ENCODE peak calls at places on chromosomes 11 and 22, in nine cellular contexts. One of them, this sample, is unnamed.
A peak's percentile ranks its signal among the peaks of the same experiment; 100 is the strongest.

GRCh38 chr11:2889399-2890273 is 4.1 kb upstream of the CDKN1C start:
- DNase-seq in substantia nigra: no peak
- DNase-seq in left ventricle myocardium inferior: no peak
- DNase-seq in cardiac muscle cell: no peak
- DNase-seq in Panc1: no peak
- DNase-seq in neuronal stem cell: no peak
- DNase-seq in lung: no peak
- DNase-seq in adrenal gland: no peak
- DNase-seq in coronary artery: no peak
- DNase-seq in this sample: no peak

GRCh38 chr11:133004369-133004768 is 527.9 kb downstream of the OPCML start:
- DNase-seq in substantia nigra: no peak
- DNase-seq in left ventricle myocardium inferior: no peak
- DNase-seq in cardiac muscle cell: no peak
- DNase-seq in Panc1: no peak
- DNase-seq in neuronal stem cell: no peak
- DNase-seq in lung: no peak
- DNase-seq in adrenal gland: no peak
- DNase-seq in coronary artery: no peak
- DNase-seq in this sample: no peak

GRCh38 chr11:135022430-135022829 is 610.4 kb upstream of the B3GAT1 start:
- DNase-seq in substantia nigra: no peak
- DNase-seq in left ventricle myocardium inferior: no peak
- DNase-seq in cardiac muscle cell: no peak
- DNase-seq in Panc1: no peak
- DNase-seq in neuronal stem cell: no peak
- DNase-seq in lung: no peak
- DNase-seq in adrenal gland: no peak
- DNase-seq in coronary artery: no peak
- DNase-seq in this sample: no peak

GRCh38 chr11:46293616-46294015 is 16.2 kb downstream of the CREB3L1 start:
- DNase-seq in substantia nigra: no peak
- DNase-seq in left ventricle myocardium inferior: no peak
- DNase-seq in cardiac muscle cell: no peak
- DNase-seq in Panc1: no peak
- DNase-seq in neuronal stem cell: no peak
- DNase-seq in lung: no peak
- DNase-seq in adrenal gland: no peak
- DNase-seq in coronary artery: no peak
- DNase-seq in this sample: no peak

GRCh38 chr22:24518228-24518627 is 23.1 kb downstream of the UPB1 start:
- DNase-seq in substantia nigra: no peak
- DNase-seq in left ventricle myocardium inferior: no peak
- DNase-seq in cardiac muscle cell: no peak
- DNase-seq in Panc1: no peak
- DNase-seq in neuronal stem cell: no peak
- DNase-seq in lung: no peak
- DNase-seq in adrenal gland: no peak
- DNase-seq in coronary artery: no peak
- DNase-seq in this sample: no peak

GRCh38 chr11:124302756-124303155 is 11.0 kb downstream of the OR8D1 start:
- DNase-seq in substantia nigra: no peak
- DNase-seq in left ventricle myocardium inferior: no peak
- DNase-seq in cardiac muscle cell: no peak
- DNase-seq in Panc1: no peak
- DNase-seq in neuronal stem cell: no peak
- DNase-seq in lung: no peak
- DNase-seq in adrenal gland: no peak
- DNase-seq in coronary artery: no peak
- DNase-seq in this sample: no peak

GRCh38 chr11:111819161-111820058 is 52.0 kb downstream of the ALG9 start:
- DNase-seq in substantia nigra: no peak
- DNase-seq in left ventricle myocardium inferior: no peak
- DNase-seq in cardiac muscle cell: no peak
- DNase-seq in Panc1: no peak
- DNase-seq in neuronal stem cell: no peak
- DNase-seq in lung: no peak
- DNase-seq in adrenal gland: peak; percentile 44
- DNase-seq in coronary artery: no peak
- DNase-seq in this sample: peak; percentile 73

GRCh38 chr22:40426671-40427070 is 56.3 kb downstream of the SGSM3 start:
- DNase-seq in substantia nigra: peak; percentile 57
- DNase-seq in left ventricle myocardium inferior: no peak
- DNase-seq in cardiac muscle cell: no peak
- DNase-seq in Panc1: no peak
- DNase-seq in neuronal stem cell: no peak
- DNase-seq in lung: no peak
- DNase-seq in adrenal gland: peak; percentile 98
- DNase-seq in coronary artery: no peak
- DNase-seq in this sample: no peak

GRCh38 chr22:48574776-48575566 is 1252.7 kb downstream of the BRD1 start:
- DNase-seq in substantia nigra: no peak
- DNase-seq in left ventricle myocardium inferior: no peak
- DNase-seq in cardiac muscle cell: peak; percentile 79
- DNase-seq in Panc1: no peak
- DNase-seq in neuronal stem cell: peak; percentile 74
- DNase-seq in lung: peak; percentile 34
- DNase-seq in adrenal gland: no peak
- DNase-seq in coronary artery: no peak
- DNase-seq in this sample: no peak

GRCh38 chr11:97398246-97398645 is 1008.4 kb downstream of the JRKL start:
- DNase-seq in substantia nigra: no peak
- DNase-seq in left ventricle myocardium inferior: no peak
- DNase-seq in cardiac muscle cell: no peak
- DNase-seq in Panc1: no peak
- DNase-seq in neuronal stem cell: no peak
- DNase-seq in lung: no peak
- DNase-seq in adrenal gland: no peak
- DNase-seq in coronary artery: no peak
- DNase-seq in this sample: no peak

GRCh38 chr22:32476804-32477203 is 2.2 kb downstream of the FBXO7 start:
- DNase-seq in substantia nigra: no peak
- DNase-seq in left ventricle myocardium inferior: no peak
- DNase-seq in cardiac muscle cell: no peak
- DNase-seq in Panc1: no peak
- DNase-seq in neuronal stem cell: no peak
- DNase-seq in lung: no peak
- DNase-seq in adrenal gland: no peak
- DNase-seq in coronary artery: no peak
- DNase-seq in this sample: no peak

GRCh38 chr11:77029829-77030228 is 4.4 kb upstream of the B3GNT6 start:
- DNase-seq in substantia nigra: no peak
- DNase-seq in left ventricle myocardium inferior: no peak
- DNase-seq in cardiac muscle cell: no peak
- DNase-seq in Panc1: no peak
- DNase-seq in neuronal stem cell: no peak
- DNase-seq in lung: no peak
- DNase-seq in adrenal gland: no peak
- DNase-seq in coronary artery: no peak
- DNase-seq in this sample: no peak

GRCh38 chr22:22768885-22769284 is 118.7 kb upstream of the IGLL5 start:
- DNase-seq in substantia nigra: no peak
- DNase-seq in left ventricle myocardium inferior: no peak
- DNase-seq in cardiac muscle cell: no peak
- DNase-seq in Panc1: no peak
- DNase-seq in neuronal stem cell: no peak
- DNase-seq in lung: no peak
- DNase-seq in adrenal gland: no peak
- DNase-seq in coronary artery: peak; percentile 9
- DNase-seq in this sample: no peak

GRCh38 chr11:9605742-9606141 is 32.3 kb downstream of the WEE1 start:
- DNase-seq in substantia nigra: no peak
- DNase-seq in left ventricle myocardium inferior: no peak
- DNase-seq in cardiac muscle cell: no peak
- DNase-seq in Panc1: no peak
- DNase-seq in neuronal stem cell: no peak
- DNase-seq in lung: no peak
- DNase-seq in adrenal gland: no peak
- DNase-seq in coronary artery: no peak
- DNase-seq in this sample: no peak

GRCh38 chr11:35615911-35616900 is 2.1 kb upstream of the FJX1 start:
- DNase-seq in substantia nigra: peak; percentile 20
- DNase-seq in left ventricle myocardium inferior: no peak
- DNase-seq in cardiac muscle cell: peak; percentile 73
- DNase-seq in Panc1: no peak
- DNase-seq in neuronal stem cell: peak; percentile 39
- DNase-seq in lung: no peak
- DNase-seq in adrenal gland: no peak
- DNase-seq in coronary artery: no peak
- DNase-seq in this sample: no peak

GRCh38 chr11:35618497-35619029 is 303 bp downstream of the FJX1 start:
- DNase-seq in substantia nigra: no peak
- DNase-seq in left ventricle myocardium inferior: peak; percentile 16
- DNase-seq in cardiac muscle cell: peak; percentile 60
- DNase-seq in Panc1: no peak
- DNase-seq in neuronal stem cell: peak; percentile 43
- DNase-seq in lung: peak; percentile 29
- DNase-seq in adrenal gland: peak; percentile 35
- DNase-seq in coronary artery: no peak
- DNase-seq in this sample: no peak

GRCh38 chr11:35619030-35619753 is 932 bp downstream of the FJX1 start:
- DNase-seq in substantia nigra: no peak
- DNase-seq in left ventricle myocardium inferior: peak; percentile 26
- DNase-seq in cardiac muscle cell: no peak
- DNase-seq in Panc1: no peak
- DNase-seq in neuronal stem cell: peak; percentile 56
- DNase-seq in lung: no peak
- DNase-seq in adrenal gland: peak; percentile 43
- DNase-seq in coronary artery: no peak
- DNase-seq in this sample: no peak

GRCh38 chr11:35617687-35618496 is at the start of gene FJX1:
- DNase-seq in substantia nigra: no peak
- DNase-seq in left ventricle myocardium inferior: peak; percentile 57
- DNase-seq in cardiac muscle cell: peak; percentile 75
- DNase-seq in Panc1: no peak
- DNase-seq in neuronal stem cell: peak; percentile 85
- DNase-seq in lung: peak; percentile 33
- DNase-seq in adrenal gland: peak; percentile 56
- DNase-seq in coronary artery: peak; percentile 79
- DNase-seq in this sample: peak; percentile 72

DNA sequence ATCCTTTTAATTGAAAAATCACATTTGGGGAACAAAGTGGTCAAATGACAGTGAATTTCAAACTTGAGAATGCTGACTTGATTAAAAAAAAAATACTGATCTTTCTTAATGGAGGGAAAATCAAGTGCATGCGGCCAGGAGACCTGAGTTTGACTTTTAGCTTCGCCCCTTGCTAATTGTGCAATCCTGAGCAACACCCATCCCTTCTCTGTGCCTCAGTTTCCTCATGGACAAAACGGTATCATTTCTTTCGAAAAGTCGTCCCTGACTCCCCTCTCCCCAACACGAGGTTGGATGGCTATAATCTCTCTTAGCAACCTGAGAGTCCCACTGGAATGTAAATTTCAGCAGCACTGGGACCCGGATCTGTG is 959 bp upstream of the FJX1 start:
- DNase-seq in substantia nigra: no peak
- DNase-seq in left ventricle myocardium inferior: no peak
- DNase-seq in cardiac muscle cell: no peak
- DNase-seq in Panc1: no peak
- DNase-seq in neuronal stem cell: no peak
- DNase-seq in lung: no peak
- DNase-seq in adrenal gland: no peak
- DNase-seq in coronary artery: no peak
- DNase-seq in this sample: no peak
- H3K27ac ChIP-seq in substantia nigra: no peak overlapping the region
- H3K27ac ChIP-seq in left ventricle myocardium inferior: peak overlapping the region; percentile 83
- H3K27ac ChIP-seq in cardiac muscle cell: no peak overlapping the region
- H3K27ac ChIP-seq in Panc1: peak overlapping the region; percentile 68
- H3K27ac ChIP-seq in neuronal stem cell: peak overlapping the region; percentile 91
- H3K27ac ChIP-seq in lung: peak overlapping the region; percentile 78
- H3K27ac ChIP-seq in adrenal gland: peak overlapping the region; percentile 93
- H3K27ac ChIP-seq in coronary artery: no peak overlapping the region
- H3K27ac ChIP-seq in this sample: peak overlapping the region; percentile 80

DNA sequence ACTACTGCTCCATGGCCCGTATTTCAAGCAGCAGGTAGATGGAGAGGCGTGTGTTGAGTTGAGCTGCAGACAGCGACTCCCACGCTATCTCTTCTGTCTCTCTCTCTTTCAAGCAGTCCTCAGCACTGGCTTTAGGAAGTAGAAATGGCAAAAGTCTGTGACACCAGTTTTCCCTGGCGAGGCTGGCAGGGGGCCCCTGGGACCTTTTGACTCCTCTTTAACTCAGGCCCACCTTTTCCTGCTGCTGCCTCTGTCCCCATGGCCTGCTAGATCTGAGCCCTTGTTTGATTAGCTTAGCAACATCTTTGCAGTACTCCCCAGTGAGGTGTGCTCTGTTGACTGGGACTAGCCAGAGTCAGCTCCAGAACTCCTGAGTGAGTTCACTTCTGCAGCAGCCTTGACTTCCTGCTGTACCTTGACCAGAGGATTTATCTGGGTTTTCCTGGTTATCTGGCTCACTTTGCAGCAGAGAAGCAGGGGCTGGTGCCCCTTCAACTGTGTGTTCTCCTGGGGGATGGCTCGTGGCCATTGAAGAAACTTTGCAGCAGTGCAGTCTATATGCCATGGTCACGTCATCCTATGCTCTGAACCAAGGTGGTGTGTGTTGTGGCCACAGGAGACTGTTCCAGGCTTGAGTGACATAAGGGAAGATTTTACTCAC is 183.9 kb downstream of the DBX1 start:
- DNase-seq in substantia nigra: no peak
- DNase-seq in left ventricle myocardium inferior: no peak
- DNase-seq in cardiac muscle cell: no peak
- DNase-seq in Panc1: no peak
- DNase-seq in neuronal stem cell: no peak
- DNase-seq in lung: no peak
- DNase-seq in adrenal gland: no peak
- DNase-seq in coronary artery: no peak
- DNase-seq in this sample: no peak
- H3K27ac ChIP-seq in substantia nigra: no peak overlapping the region
- H3K27ac ChIP-seq in left ventricle myocardium inferior: no peak overlapping the region
- H3K27ac ChIP-seq in cardiac muscle cell: peak overlapping the region; percentile 55
- H3K27ac ChIP-seq in Panc1: no peak overlapping the region
- H3K27ac ChIP-seq in neuronal stem cell: no peak overlapping the region
- H3K27ac ChIP-seq in lung: no peak overlapping the region
- H3K27ac ChIP-seq in adrenal gland: no peak overlapping the region
- H3K27ac ChIP-seq in coronary artery: no peak overlapping the region
- H3K27ac ChIP-seq in this sample: no peak overlapping the region

DNA sequence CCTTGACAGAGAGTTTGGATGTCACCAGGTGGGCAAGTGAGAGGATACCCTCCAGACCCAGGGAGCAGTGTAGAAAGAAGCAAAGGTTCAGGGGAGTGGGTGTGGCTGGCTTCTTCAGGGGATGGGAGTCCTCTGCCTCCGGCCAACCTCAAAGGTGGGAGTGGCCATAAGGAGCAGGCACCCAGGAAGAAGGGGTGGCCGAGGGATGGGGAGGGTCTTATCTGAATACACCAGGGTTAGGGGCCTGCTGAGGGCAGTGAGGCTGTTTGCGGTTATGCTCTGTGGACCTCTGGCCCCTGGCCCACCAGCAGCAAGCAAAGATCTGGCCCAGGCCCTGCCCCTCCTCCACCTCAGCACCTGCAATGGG is 6.2 kb downstream of the NFAM1 start:
- DNase-seq in substantia nigra: no peak
- DNase-seq in left ventricle myocardium inferior: no peak
- DNase-seq in cardiac muscle cell: no peak
- DNase-seq in Panc1: no peak
- DNase-seq in neuronal stem cell: no peak
- DNase-seq in lung: no peak
- DNase-seq in adrenal gland: no peak
- DNase-seq in coronary artery: no peak
- DNase-seq in this sample: no peak
- H3K27ac ChIP-seq in substantia nigra: no peak overlapping the region
- H3K27ac ChIP-seq in left ventricle myocardium inferior: no peak overlapping the region
- H3K27ac ChIP-seq in cardiac muscle cell: no peak overlapping the region
- H3K27ac ChIP-seq in Panc1: no peak overlapping the region
- H3K27ac ChIP-seq in neuronal stem cell: no peak overlapping the region
- H3K27ac ChIP-seq in lung: no peak overlapping the region
- H3K27ac ChIP-seq in adrenal gland: no peak overlapping the region
- H3K27ac ChIP-seq in coronary artery: no peak overlapping the region
- H3K27ac ChIP-seq in this sample: no peak overlapping the region

GRCh38 chr11:121420398-121420797 is 31.7 kb upstream of the SORL1 start:
- DNase-seq in substantia nigra: no peak
- DNase-seq in left ventricle myocardium inferior: no peak
- DNase-seq in cardiac muscle cell: no peak
- DNase-seq in Panc1: no peak
- DNase-seq in neuronal stem cell: no peak
- DNase-seq in lung: no peak
- DNase-seq in adrenal gland: no peak
- DNase-seq in coronary artery: no peak
- DNase-seq in this sample: no peak
- H3K27ac ChIP-seq in substantia nigra: no peak overlapping the region
- H3K27ac ChIP-seq in left ventricle myocardium inferior: no peak overlapping the region
- H3K27ac ChIP-seq in cardiac muscle cell: no peak overlapping the region
- H3K27ac ChIP-seq in Panc1: no peak overlapping the region
- H3K27ac ChIP-seq in neuronal stem cell: no peak overlapping the region
- H3K27ac ChIP-seq in lung: no peak overlapping the region
- H3K27ac ChIP-seq in adrenal gland: no peak overlapping the region
- H3K27ac ChIP-seq in coronary artery: no peak overlapping the region
- H3K27ac ChIP-seq in this sample: no peak overlapping the region